ENCODE peak calls at places on chromosomes 3 and 15, in eight cellular contexts. W is astrocyte of the spinal cord; J is cerebellum; Y is activated gamma-delta T cell treated with Interleukin-2 at 50 U/mL for 16 hours; V is left cardiac atrium; I is activated T-helper 1 cell treated with anti-CD3 and anti-CD28 coated beads, Interleukin-12 subunit alpha, Interleukin-12 subunit beta, Interleukin-2, Interleukin-4 antibody, amounts not matched to agents 30 ng/mL and 10 ng/mL and 1 ng/mL, durations not matched to agents 14 hours and 24 hours and 36 hours; F is T-helper 2 cell; G is cardiac fibroblast. U is an unnamed sample.

GRCh38 chr3:58237940-58238681 is 519 bp downstream of the ABHD6 start:
- DNase-seq in W (no peak), J (peak; percentile 47), Y (peak; percentile 46), V (peak; percentile 67), I (peak; percentile 18), F (peak; percentile 11), G (no peak), U (peak; percentile 11)

GRCh38 chr3:29373016-29373690 is 92.3 kb downstream of the RBMS3 start:
- DNase-seq in W (peak; percentile 67), J (no peak), Y (no peak), V (no peak), I (no peak), F (no peak), G (peak; percentile 33), U (no peak)

GRCh38 chr3:118089563-118089962 is 945.1 kb downstream of the IGSF11 start:
- DNase-seq in W (peak; percentile 5), J (no peak), Y (no peak), V (no peak), I (no peak), F (no peak), G (no peak), U (no peak)

GRCh38 chr15:78992416-78993256 is 47.8 kb upstream of the CTSH start:
- DNase-seq in W (no peak), J (no peak), Y (no peak), V (peak; percentile 27), I (no peak), F (no peak), G (peak; percentile 42), U (no peak)

GRCh38 chr3:133662256-133662773 is 574 bp upstream of the TOPBP1 start:
- DNase-seq in W (peak; percentile 21), J (peak; percentile 41), Y (no peak), V (no peak), I (peak; percentile 12), F (no peak), G (peak; percentile 28), U (peak; percentile 21)

GRCh38 chr3:169658311-169658931 is 5.1 kb downstream of the MECOM start:
- DNase-seq in W (no peak), J (no peak), Y (no peak), V (peak; percentile 51), I (no peak), F (no peak), G (peak; percentile 41), U (no peak)

GRCh38 chr15:87368511-87368910 is 888.0 kb downstream of the NTRK3 start:
- DNase-seq in W (no peak), J (no peak), Y (no peak), V (no peak), I (no peak), F (no peak), G (no peak), U (no peak)

GRCh38 chr15:48029656-48030055 is 91.1 kb upstream of the SLC24A5 start:
- DNase-seq in W (peak; percentile 12), J (peak; percentile 10), Y (no peak), V (no peak), I (no peak), F (no peak), G (no peak), U (no peak)

GRCh38 chr3:65597225-65597951 is 441.3 kb downstream of the MAGI1 start:
- DNase-seq in W (no peak), J (peak; percentile 81), Y (no peak), V (peak; percentile 31), I (no peak), F (no peak), G (peak; percentile 33), U (no peak)

GRCh38 chr15:55183679-55184078 is 13.1 kb downstream of the RSL24D1 start:
- DNase-seq in W (no peak), J (no peak), Y (no peak), V (no peak), I (no peak), F (no peak), G (no peak), U (no peak)

GRCh38 chr3:69761896-69762789 is 22.9 kb downstream of the MITF start:
- DNase-seq in W (peak; percentile 70), J (no peak), Y (no peak), V (no peak), I (no peak), F (no peak), G (peak; percentile 57), U (no peak)

GRCh38 chr3:55409802-55410201 is 77.3 kb downstream of the WNT5A start:
- DNase-seq in W (peak; percentile 66), J (no peak), Y (no peak), V (no peak), I (no peak), F (no peak), G (no peak), U (no peak)

GRCh38 chr15:57611938-57612337 is 20.2 kb downstream of the MYZAP start:
- DNase-seq in W (peak; percentile 20), J (no peak), Y (no peak), V (peak; percentile 54), I (no peak), F (no peak), G (peak; percentile 45), U (no peak)

GRCh38 chr3:187997490-187997889 is 156.5 kb upstream of the LPP start:
- DNase-seq in W (no peak), J (peak; percentile 56), Y (no peak), V (no peak), I (no peak), F (no peak), G (no peak), U (no peak)

GRCh38 chr3:13647314-13648059 is 98.6 kb downstream of the FBLN2 start:
- DNase-seq in W (peak; percentile 10), J (no peak), Y (no peak), V (no peak), I (no peak), F (no peak), G (peak; percentile 46), U (no peak)

GRCh38 chr15:89628791-89629715 is 26.2 kb downstream of the KIF7 start:
- DNase-seq in W (no peak), J (no peak), Y (no peak), V (no peak), I (no peak), F (no peak), G (no peak), U (no peak)

GRCh38 chr3:9250236-9250635 is 790 bp upstream of the SRGAP3 start:
- DNase-seq in W (no peak), J (no peak), Y (no peak), V (no peak), I (no peak), F (no peak), G (no peak), U (no peak)

GRCh38 chr3:178982138-178982537 is 89.5 kb downstream of the ZMAT3 start:
- DNase-seq in W (peak; percentile 25), J (no peak), Y (no peak), V (no peak), I (no peak), F (no peak), G (no peak), U (no peak)

GRCh38 chr3:66498718-66499611 is 1.9 kb downstream of the LRIG1 start:
- DNase-seq in W (no peak), J (no peak), Y (no peak), V (no peak), I (no peak), F (no peak), G (no peak), U (no peak)

GRCh38 chr3:54349231-54349647 is 226.9 kb downstream of the CACNA2D3 start:
- DNase-seq in W (no peak), J (no peak), Y (no peak), V (no peak), I (no peak), F (no peak), G (peak; percentile 5), U (no peak)

GRCh38 chr3:125123455-125123854 is 67.7 kb upstream of the HEG1 start:
- DNase-seq in W (no peak), J (no peak), Y (no peak), V (no peak), I (no peak), F (no peak), G (no peak), U (no peak)

GRCh38 chr3:133295199-133295901 is 104.5 kb upstream of the BFSP2 start:
- DNase-seq in W (peak; percentile 87), J (no peak), Y (no peak), V (no peak), I (no peak), F (no peak), G (peak; percentile 11), U (no peak)

GRCh38 chr3:115399751-115400150 is 223.6 kb upstream of the GAP43 start:
- DNase-seq in W (no peak), J (no peak), Y (no peak), V (no peak), I (no peak), F (no peak), G (no peak), U (no peak)

GRCh38 chr3:32124977-32125376 is 18.6 kb downstream of the GPD1L start:
- DNase-seq in W (no peak), J (no peak), Y (no peak), V (no peak), I (no peak), F (no peak), G (no peak), U (no peak)

GRCh38 chr3:191425322-191425734 is 35.6 kb upstream of the PYDC2 start:
- DNase-seq in W (no peak), J (no peak), Y (no peak), V (no peak), I (no peak), F (no peak), G (peak; percentile 9), U (no peak)

GRCh38 chr15:84960391-84961113 is 21.1 kb upstream of the PDE8A start:
- DNase-seq in W (peak; percentile 18), J (no peak), Y (no peak), V (no peak), I (no peak), F (no peak), G (no peak), U (no peak)

U was measured in effector memory CD4-positive, alpha-beta T cell.